ENCODE peak calls at places on chromosomes 6 and 20, in five cellular contexts. One of them, this sample, is unnamed.
A peak's percentile ranks its signal among the peaks of the same experiment; 100 is the strongest.

GRCh38 chr6:160348552-160349441 is 619 bp downstream of the SLC22A3 start:
- DNase-seq in HCT116: no peak
- DNase-seq in HepG2: peak; percentile 87
- DNase-seq in GM12878: no peak
- DNase-seq in K562: no peak
- DNase-seq in this sample: peak; percentile 72

GRCh38 chr6:97394160-97394748 is 111.2 kb upstream of the MMS22L start:
- DNase-seq in HCT116: peak; percentile 64
- DNase-seq in HepG2: peak; percentile 65
- DNase-seq in GM12878: peak; percentile 20
- DNase-seq in K562: peak; percentile 59
- DNase-seq in this sample: peak; percentile 75

GRCh38 chr20:21521596-21522478 is 8.0 kb upstream of the NKX2-2 start:
- DNase-seq in HCT116: no peak
- DNase-seq in HepG2: no peak
- DNase-seq in GM12878: no peak
- DNase-seq in K562: no peak
- DNase-seq in this sample: peak; percentile 63

GRCh38 chr6:90175627-90176538 is 120.8 kb downstream of the BACH2 start:
- DNase-seq in HCT116: no peak
- DNase-seq in HepG2: no peak
- DNase-seq in GM12878: no peak
- DNase-seq in K562: no peak
- DNase-seq in this sample: no peak

GRCh38 chr6:16446241-16446640 is 207.9 kb downstream of the GMPR start:
- DNase-seq in HCT116: no peak
- DNase-seq in HepG2: no peak
- DNase-seq in GM12878: no peak
- DNase-seq in K562: no peak
- DNase-seq in this sample: no peak

GRCh38 chr6:142155895-142156757 is 9.1 kb downstream of the VTA1 start:
- DNase-seq in HCT116: peak; percentile 2
- DNase-seq in HepG2: peak; percentile 30
- DNase-seq in GM12878: no peak
- DNase-seq in K562: peak; percentile 35
- DNase-seq in this sample: peak; percentile 76

GRCh38 chr6:13437597-13437996 is 49.8 kb downstream of the GFOD1 start:
- DNase-seq in HCT116: no peak
- DNase-seq in HepG2: peak; percentile 16
- DNase-seq in GM12878: no peak
- DNase-seq in K562: no peak
- DNase-seq in this sample: no peak

GRCh38 chr6:157981395-157982296 is at the start of gene SYNJ2:
- DNase-seq in HCT116: no peak
- DNase-seq in HepG2: peak; percentile 83
- DNase-seq in GM12878: no peak
- DNase-seq in K562: peak; percentile 94
- DNase-seq in this sample: peak; percentile 91

GRCh38 chr6:93424303-93425064 is 5.1 kb upstream of the EPHA7 start:
- DNase-seq in HCT116: no peak
- DNase-seq in HepG2: no peak
- DNase-seq in GM12878: no peak
- DNase-seq in K562: no peak
- DNase-seq in this sample: peak; percentile 68

GRCh38 chr6:113636357-113636824 is 220.8 kb upstream of the MARCKS start:
- DNase-seq in HCT116: no peak
- DNase-seq in HepG2: peak; percentile 26
- DNase-seq in GM12878: no peak
- DNase-seq in K562: no peak
- DNase-seq in this sample: no peak

GRCh38 chr6:11161031-11161966 is 49.8 kb upstream of the ERVFRD-1 start:
- DNase-seq in HCT116: no peak
- DNase-seq in HepG2: peak; percentile 66
- DNase-seq in GM12878: no peak
- DNase-seq in K562: no peak
- DNase-seq in this sample: no peak

GRCh38 chr20:46268131-46268611 is 40.1 kb downstream of the CDH22 start:
- DNase-seq in HCT116: no peak
- DNase-seq in HepG2: no peak
- DNase-seq in GM12878: no peak
- DNase-seq in K562: no peak
- DNase-seq in this sample: no peak

GRCh38 chr6:160733045-160733646 is 31.1 kb downstream of the PLG start:
- DNase-seq in HCT116: peak; percentile 28
- DNase-seq in HepG2: peak; percentile 47
- DNase-seq in GM12878: no peak
- DNase-seq in K562: peak; percentile 57
- DNase-seq in this sample: peak; percentile 82

GRCh38 chr20:50115041-50115512 is 2.1 kb upstream of the UBE2V1 start:
- DNase-seq in HCT116: no peak
- DNase-seq in HepG2: no peak
- DNase-seq in GM12878: no peak
- DNase-seq in K562: no peak
- DNase-seq in this sample: no peak

GRCh38 chr6:1611322-1611571 is 1.5 kb downstream of the FOXC1 start:
- DNase-seq in HCT116: no peak
- DNase-seq in HepG2: no peak
- DNase-seq in GM12878: no peak
- DNase-seq in K562: no peak
- DNase-seq in this sample: peak; percentile 53

GRCh38 chr6:55239099-55239498 is 64.8 kb downstream of the HCRTR2 start:
- DNase-seq in HCT116: no peak
- DNase-seq in HepG2: no peak
- DNase-seq in GM12878: no peak
- DNase-seq in K562: no peak
- DNase-seq in this sample: no peak

GRCh38 chr20:16368645-16369292 is 204.5 kb downstream of the KIF16B start:
- DNase-seq in HCT116: no peak
- DNase-seq in HepG2: peak; percentile 64
- DNase-seq in GM12878: no peak
- DNase-seq in K562: no peak
- DNase-seq in this sample: peak; percentile 23

GRCh38 chr20:5621305-5621704 is 128.9 kb upstream of the SHLD1 start:
- DNase-seq in HCT116: no peak
- DNase-seq in HepG2: no peak
- DNase-seq in GM12878: no peak
- DNase-seq in K562: no peak
- DNase-seq in this sample: no peak

GRCh38 chr6:158049055-158050028 is 67.7 kb downstream of the SYNJ2 start:
- DNase-seq in HCT116: no peak
- DNase-seq in HepG2: peak; percentile 91
- DNase-seq in GM12878: no peak
- DNase-seq in K562: peak; percentile 80
- DNase-seq in this sample: no peak

GRCh38 chr6:88502391-88502790 is 336.2 kb upstream of the CNR1 start:
- DNase-seq in HCT116: no peak
- DNase-seq in HepG2: no peak
- DNase-seq in GM12878: no peak
- DNase-seq in K562: no peak
- DNase-seq in this sample: no peak

GRCh38 chr6:147909645-147910044 is 401.2 kb downstream of the SAMD5 start:
- DNase-seq in HCT116: no peak
- DNase-seq in HepG2: no peak
- DNase-seq in GM12878: no peak
- DNase-seq in K562: no peak
- DNase-seq in this sample: no peak

GRCh38 chr6:53067799-53068442 is 2.7 kb downstream of the FBXO9 start:
- DNase-seq in HCT116: no peak
- DNase-seq in HepG2: no peak
- DNase-seq in GM12878: no peak
- DNase-seq in K562: peak; percentile 80
- DNase-seq in this sample: no peak

GRCh38 chr20:63891061-63892002 is 3.6 kb upstream of the DNAJC5 start:
- DNase-seq in HCT116: no peak
- DNase-seq in HepG2: no peak
- DNase-seq in GM12878: no peak
- DNase-seq in K562: no peak
- DNase-seq in this sample: no peak

GRCh38 chr6:39818695-39819094 is 26.5 kb downstream of the DAAM2 start:
- DNase-seq in HCT116: no peak
- DNase-seq in HepG2: no peak
- DNase-seq in GM12878: no peak
- DNase-seq in K562: no peak
- DNase-seq in this sample: no peak

GRCh38 chr6:166825553-166826145 is 130.7 kb downstream of the RNASET2 start:
- DNase-seq in HCT116: no peak
- DNase-seq in HepG2: no peak
- DNase-seq in GM12878: no peak
- DNase-seq in K562: no peak
- DNase-seq in this sample: peak; percentile 22

GRCh38 chr6:127301199-127301700 is 34.6 kb downstream of the RNF146 start:
- DNase-seq in HCT116: no peak
- DNase-seq in HepG2: no peak
- DNase-seq in GM12878: no peak
- DNase-seq in K562: no peak
- DNase-seq in this sample: no peak

GRCh38 chr6:127305741-127306140 is 37.7 kb downstream of the ECHDC1 start:
- DNase-seq in HCT116: no peak
- DNase-seq in HepG2: no peak
- DNase-seq in GM12878: no peak
- DNase-seq in K562: no peak
- DNase-seq in this sample: no peak

GRCh38 chr6:127303917-127304316 is 37.3 kb downstream of the RNF146 start:
- DNase-seq in HCT116: no peak
- DNase-seq in HepG2: no peak
- DNase-seq in GM12878: no peak
- DNase-seq in K562: no peak
- DNase-seq in this sample: no peak

GRCh38 chr6:127300411-127300810 is 33.7 kb downstream of the RNF146 start:
- DNase-seq in HCT116: no peak
- DNase-seq in HepG2: no peak
- DNase-seq in GM12878: no peak
- DNase-seq in K562: no peak
- DNase-seq in this sample: peak; percentile 55

DNA sequence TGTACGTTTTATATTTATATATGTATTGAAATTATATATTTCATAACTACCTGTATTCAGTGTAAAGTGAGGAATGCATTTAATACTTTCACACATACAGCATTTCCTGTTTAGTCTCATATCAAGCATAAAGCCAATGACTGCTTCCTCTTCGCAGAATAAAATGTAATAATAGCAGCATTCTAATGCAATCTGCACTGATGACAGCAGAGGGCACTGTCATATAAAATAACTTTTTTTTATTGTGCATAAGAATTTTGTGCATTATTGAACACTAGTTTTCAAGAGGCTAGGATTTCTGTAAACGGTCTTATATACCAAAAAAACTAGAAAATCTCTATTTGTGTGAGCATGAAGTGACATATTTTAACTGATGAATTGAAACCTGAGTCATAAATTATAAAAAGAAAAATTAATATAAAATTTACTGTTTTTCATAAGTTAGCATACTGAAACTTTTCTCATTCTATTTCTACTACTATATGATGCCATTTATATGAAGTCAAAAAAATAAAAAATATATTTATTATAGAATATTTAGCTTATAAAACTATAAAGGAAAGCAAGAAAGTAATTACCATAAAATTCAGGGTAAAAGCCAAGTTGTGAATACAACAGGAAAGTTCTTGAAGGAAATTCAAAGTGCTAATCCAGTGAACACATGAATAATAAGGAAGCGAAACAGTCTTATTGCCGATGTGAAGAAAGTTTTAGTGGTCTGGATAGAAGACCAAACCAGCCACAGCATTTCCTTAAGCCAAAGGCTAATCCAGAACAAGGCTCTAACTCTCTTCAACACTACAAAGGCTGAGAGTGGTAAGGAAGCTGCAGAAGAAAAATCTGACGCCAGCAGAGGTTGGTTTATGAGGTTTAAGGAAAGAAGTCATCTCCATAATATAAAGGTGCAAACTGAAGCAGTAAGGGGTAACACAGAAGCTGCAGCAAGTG is 36.3 kb downstream of the RNF146 start:
- DNase-seq in HCT116: peak; percentile 16
- DNase-seq in HepG2: peak; percentile 25
- DNase-seq in GM12878: no peak
- DNase-seq in K562: peak; percentile 24
- DNase-seq in this sample: peak; percentile 49
- TF ChIP-seq CTCF in HCT116: peak; percentile 76
- TF ChIP-seq CTCF in HepG2: peak; percentile 46
- TF ChIP-seq CTCF in GM12878: peak; percentile 67
- TF ChIP-seq CTCF in K562: peak; percentile 47
- TF ChIP-seq CTCF in this sample: peak; percentile 58

DNA sequence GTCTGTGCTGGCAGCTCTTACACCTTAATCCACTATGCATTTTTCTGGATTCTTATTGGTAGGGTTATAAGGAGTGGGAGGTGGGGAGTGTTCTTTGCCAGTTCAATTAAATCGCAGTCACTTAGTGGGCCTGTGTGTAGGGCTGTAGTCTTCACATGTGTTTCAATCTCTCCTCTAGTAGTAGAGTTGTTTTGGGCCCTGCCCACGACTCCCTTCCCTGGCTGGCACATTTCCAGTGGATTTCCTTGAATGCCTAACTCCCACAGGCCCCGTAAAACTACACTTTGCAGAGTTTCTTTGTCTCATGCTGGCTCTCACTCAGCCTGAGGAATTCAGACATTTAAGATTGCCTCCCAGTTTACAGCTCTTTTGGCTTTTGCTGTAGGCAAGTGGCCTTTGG is 414.0 kb upstream of the OPRM1 start:
- DNase-seq in HCT116: no peak
- DNase-seq in HepG2: no peak
- DNase-seq in GM12878: no peak
- DNase-seq in K562: no peak
- DNase-seq in this sample: peak; percentile 24
- TF ChIP-seq REST in HCT116: no peak
- TF ChIP-seq REST in HepG2: no peak
- TF ChIP-seq REST in GM12878: no peak
- TF ChIP-seq REST in K562: no peak
- TF ChIP-seq REST in this sample: no peak

GRCh38 chr6:82978362-82978945 is 87.2 kb downstream of the UBE3D start:
- DNase-seq in HCT116: no peak
- DNase-seq in HepG2: no peak
- DNase-seq in GM12878: no peak
- DNase-seq in K562: no peak
- DNase-seq in this sample: no peak
- TF ChIP-seq EZH2 in HCT116: no peak
- TF ChIP-seq EZH2 in HepG2: no peak
- TF ChIP-seq EZH2 in GM12878: no peak
- TF ChIP-seq EZH2 in K562: no peak
- TF ChIP-seq EZH2 in this sample: no peak

GRCh38 chr20:44432618-44433577 is 42.8 kb upstream of the TTPAL start:
- DNase-seq in HCT116: no peak
- DNase-seq in HepG2: no peak
- DNase-seq in GM12878: no peak
- DNase-seq in K562: no peak
- DNase-seq in this sample: no peak

GRCh38 chr20:44429419-44430269 is 46.0 kb upstream of the TTPAL start:
- DNase-seq in HCT116: no peak
- DNase-seq in HepG2: no peak
- DNase-seq in GM12878: no peak
- DNase-seq in K562: no peak
- DNase-seq in this sample: no peak

GRCh38 chr20:44430270-44431065 is 45.2 kb upstream of the TTPAL start:
- DNase-seq in HCT116: no peak
- DNase-seq in HepG2: no peak
- DNase-seq in GM12878: no peak
- DNase-seq in K562: no peak
- DNase-seq in this sample: no peak

GRCh38 chr20:44431118-44431501 is 44.6 kb upstream of the TTPAL start:
- DNase-seq in HCT116: no peak
- DNase-seq in HepG2: no peak
- DNase-seq in GM12878: no peak
- DNase-seq in K562: no peak
- DNase-seq in this sample: no peak

GRCh38 chr20:44431502-44432234 is 44.0 kb upstream of the TTPAL start:
- DNase-seq in HCT116: no peak
- DNase-seq in HepG2: peak; percentile 72
- DNase-seq in GM12878: no peak
- DNase-seq in K562: no peak
- DNase-seq in this sample: peak; percentile 35
- TF ChIP-seq CTCF in HCT116: peak; percentile 25
- TF ChIP-seq CTCF in HepG2: peak; percentile 59
- TF ChIP-seq CTCF in GM12878: no peak
- TF ChIP-seq CTCF in K562: no peak
- TF ChIP-seq CTCF in this sample: peak; percentile 29

This sample was measured in GM23338.